ENCODE peak calls at places on chromosomes 7 and 10, in seven cellular contexts. F is H9, B is IMR-90, Q is neuronal stem cell, Z is H1, T is mesendoderm, G is trophoblast cell. L is an unnamed sample.

GRCh38 chr7:135224027-135224426 is 9.6 kb upstream of the STRA8 start:
- DNase-seq in G (no peak), B (no peak), F (no peak), Z (no peak), Q (no peak), T (no peak), L (no peak)

GRCh38 chr10:63627376-63627775 is 106.2 kb downstream of the REEP3 start:
- DNase-seq in G (peak), B (no peak), F (no peak), T (peak), Z (no peak), Q (no peak), L (peak)

GRCh38 chr7:159015081-159015893 is 129.4 kb downstream of the VIPR2 start:
- DNase-seq in F (no peak), B (no peak), G (peak), Z (no peak), T (peak), Q (no peak), L (peak)

GRCh38 chr7:34227525-34227924 is 322.2 kb downstream of the BMPER start:
- DNase-seq in G (no peak), Z (no peak), Q (no peak), F (no peak), B (no peak), T (no peak), L (no peak)

GRCh38 chr10:99364125-99364524 is 35.0 kb downstream of the CNNM1 start:
- DNase-seq in T (no peak), F (no peak), G (no peak), Q (no peak), Z (no peak), B (peak), L (peak)

GRCh38 chr7:98872328-98872924 is 2.6 kb upstream of the TMEM130 start:
- DNase-seq in F (no peak), T (peak), Q (no peak), B (no peak), Z (no peak), G (peak), L (peak)

GRCh38 chr7:151056286-151057037 is 1.2 kb downstream of the CDK5 start:
- DNase-seq in T (peak), B (no peak), G (peak), F (peak), Z (no peak), Q (no peak), L (no peak)

GRCh38 chr7:100854146-100854895 is 1.8 kb downstream of the SLC12A9 start:
- DNase-seq in Q (no peak), T (no peak), F (no peak), B (no peak), Z (no peak), G (peak), L (no peak)

GRCh38 chr10:99329238-99329890 is at the start of gene CNNM1:
- DNase-seq in T (peak), G (peak), Z (peak), B (no peak), F (peak), Q (peak), L (peak)

GRCh38 chr7:51118628-51119027 is 198.0 kb downstream of the COBL start:
- DNase-seq in G (no peak), Q (no peak), F (no peak), T (no peak), B (no peak), Z (no peak), L (no peak)

GRCh38 chr10:52654201-52654600 is 118.4 kb downstream of the MBL2 start:
- DNase-seq in Q (no peak), G (no peak), T (no peak), B (no peak), Z (no peak), F (no peak), L (no peak)

GRCh38 chr7:38330861-38331709 is 57.6 kb upstream of the TARP start:
- DNase-seq in Q (no peak), G (no peak), F (peak), B (no peak), Z (peak), T (peak), L (no peak)

GRCh38 chr10:69428138-69428537 is 11.4 kb upstream of the TACR2 start:
- DNase-seq in T (no peak), F (no peak), Z (no peak), G (no peak), Q (no peak), B (no peak), L (no peak)

GRCh38 chr7:123494193-123494796 is 40.1 kb downstream of the IQUB start:
- DNase-seq in F (no peak), B (peak), G (peak), Q (no peak), T (peak), Z (no peak), L (peak)

GRCh38 chr10:49361178-49361554 is 34.7 kb downstream of the DRGX start:
- DNase-seq in Q (no peak), Z (no peak), B (no peak), F (no peak), G (no peak), T (no peak), L (no peak)

GRCh38 chr7:1460757-1461639 is 1.7 kb upstream of the MICALL2 start:
- DNase-seq in T (peak), B (peak), F (no peak), Q (no peak), Z (no peak), G (peak), L (peak)

GRCh38 chr10:66656499-66656898 is 269.3 kb upstream of the LRRTM3 start:
- DNase-seq in Z (no peak), F (no peak), Q (no peak), G (no peak), T (no peak), B (no peak), L (no peak)

GRCh38 chr10:111211756-111212155 is 134.9 kb downstream of the ADRA2A start:
- DNase-seq in Q (no peak), G (peak), B (peak), T (peak), Z (no peak), F (no peak), L (peak)

GRCh38 chr10:69449841-69450240 is 1.4 kb upstream of the TSPAN15 start:
- DNase-seq in G (peak), B (peak), F (peak), Q (peak), Z (peak), T (peak), L (peak)

GRCh38 chr10:122664501-122664900 is 35.1 kb downstream of the C10orf120 start:
- DNase-seq in Q (no peak), Z (no peak), T (no peak), G (no peak), B (no peak), F (no peak), L (no peak)

GRCh38 chr10:76973515-76974289 is 663.9 kb downstream of the KCNMA1 start:
- DNase-seq in Q (no peak), T (no peak), Z (no peak), G (no peak), F (no peak), B (peak), L (peak)

GRCh38 chr10:58435297-58435696 is 50.1 kb downstream of the TFAM start:
- DNase-seq in F (peak), T (peak), Z (no peak), G (peak), B (peak), Q (no peak), L (peak)

GRCh38 chr7:158284121-158284520 is 303.5 kb downstream of the PTPRN2 start:
- DNase-seq in Q (no peak), Z (peak), B (no peak), T (no peak), G (no peak), F (peak), L (no peak)

GRCh38 chr10:116044722-116045374 is 228.2 kb downstream of the GFRA1 start:
- DNase-seq in F (no peak), T (no peak), B (no peak), Z (no peak), Q (no peak), G (no peak), L (peak)

GRCh38 chr7:157795631-157796030 is 458.8 kb downstream of the DNAJB6 start:
- DNase-seq in Q (no peak), B (no peak), Z (no peak), T (no peak), G (no peak), F (peak), L (no peak)

GRCh38 chr7:56290548-56290947 is 174.3 kb upstream of the NUPR2 start:
- DNase-seq in G (peak), F (no peak), Q (no peak), Z (no peak), T (no peak), B (no peak), L (no peak)

GRCh38 chr7:55185941-55186609 is 167.3 kb downstream of the EGFR start:
- DNase-seq in Z (peak), T (peak), F (no peak), Q (no peak), G (peak), B (peak), L (peak)

GRCh38 chr10:69663548-69663947 is 33.5 kb downstream of the FAM241B start:
- DNase-seq in T (peak), G (no peak), Q (no peak), Z (peak), B (no peak), F (peak), L (no peak)

GRCh38 chr10:102418612-102419560 is at the start of gene PSD:
- DNase-seq in F (peak), B (no peak), Z (peak), T (peak), Q (no peak), G (no peak), L (no peak)

GRCh38 chr10:53765311-53765710 is 992.7 kb upstream of the MBL2 start:
- DNase-seq in F (no peak), Z (no peak), G (no peak), Q (no peak), B (no peak), T (no peak), L (peak)

GRCh38 chr7:29871787-29872398 is 65.6 kb downstream of the WIPF3 start:
- DNase-seq in G (peak), Q (no peak), Z (no peak), B (peak), T (no peak), F (no peak), L (peak)

GRCh38 chr7:104415700-104416099 is 87.3 kb downstream of the LHFPL3 start:
- DNase-seq in F (no peak), Q (no peak), B (no peak), Z (no peak), T (peak), G (no peak), L (no peak)

GRCh38 chr7:2526659-2527504 is 7.3 kb downstream of the LFNG start:
- DNase-seq in G (no peak), Q (no peak), B (no peak), Z (no peak), F (no peak), T (no peak), L (no peak)

GRCh38 chr7:149188637-149189259 is 6.6 kb upstream of the ZNF282 start:
- DNase-seq in T (no peak), Z (no peak), Q (no peak), B (no peak), G (peak), F (no peak), L (no peak)

GRCh38 chr10:72691470-72692056 is 380 bp upstream of the MCU start:
- DNase-seq in Q (peak), G (no peak), Z (no peak), T (peak), F (peak), B (peak), L (peak)

GRCh38 chr10:129896231-129897150 is 67.6 kb downstream of the EBF3 start:
- DNase-seq in Z (no peak), Q (peak), T (peak), B (no peak), F (peak), G (no peak), L (no peak)

GRCh38 chr7:102236102-102236501 is 50.6 kb upstream of the SH2B2 start:
- DNase-seq in G (no peak), Z (no peak), Q (no peak), T (no peak), B (no peak), F (no peak), L (no peak)

DNA sequence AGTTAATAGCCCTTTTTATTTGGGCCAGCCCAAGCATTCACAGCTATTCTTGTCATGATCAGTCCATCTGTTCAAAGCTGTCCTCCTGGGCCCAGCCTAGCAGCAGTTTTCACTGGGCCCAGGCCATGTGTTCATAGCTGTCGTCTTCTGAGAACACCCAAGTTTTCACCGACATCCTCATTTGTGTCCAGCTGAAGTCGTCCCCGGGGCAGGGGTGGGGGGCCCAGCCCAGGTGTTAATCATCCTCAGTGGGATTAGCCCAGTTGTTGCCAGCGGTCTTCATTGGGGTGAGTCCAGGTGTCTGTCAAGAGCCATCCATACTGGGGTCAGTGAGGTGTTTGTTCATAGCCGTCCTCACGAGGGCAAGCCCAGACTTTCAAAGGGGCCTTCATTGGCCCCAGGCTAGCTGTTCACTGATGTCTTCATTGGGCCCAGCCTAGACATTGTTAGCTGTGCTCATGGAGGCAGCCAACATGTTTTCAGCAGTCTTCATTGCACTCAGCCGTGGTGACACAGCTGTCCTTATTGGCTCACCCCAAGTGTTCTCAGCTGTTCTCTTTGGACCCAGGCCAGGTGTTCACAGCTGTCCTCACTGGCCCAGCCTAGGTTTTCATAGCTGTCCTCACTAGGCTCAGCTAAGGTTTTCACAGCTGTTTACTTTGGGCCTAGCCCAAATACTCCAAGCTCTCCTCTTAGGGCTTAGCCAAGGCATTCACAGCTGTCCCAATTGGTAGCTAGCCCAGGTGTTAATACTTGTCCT is 10.0 kb downstream of the FRG2B start:
- DNase-seq in F (no peak), G (no peak), Z (no peak), T (no peak), Q (no peak), B (no peak), L (no peak)
- H2AK5ac ChIP-seq in F (no peak), G (no peak), Z (no peak), T (no peak), Q (no peak), B (no peak), L (no peak)

DNA sequence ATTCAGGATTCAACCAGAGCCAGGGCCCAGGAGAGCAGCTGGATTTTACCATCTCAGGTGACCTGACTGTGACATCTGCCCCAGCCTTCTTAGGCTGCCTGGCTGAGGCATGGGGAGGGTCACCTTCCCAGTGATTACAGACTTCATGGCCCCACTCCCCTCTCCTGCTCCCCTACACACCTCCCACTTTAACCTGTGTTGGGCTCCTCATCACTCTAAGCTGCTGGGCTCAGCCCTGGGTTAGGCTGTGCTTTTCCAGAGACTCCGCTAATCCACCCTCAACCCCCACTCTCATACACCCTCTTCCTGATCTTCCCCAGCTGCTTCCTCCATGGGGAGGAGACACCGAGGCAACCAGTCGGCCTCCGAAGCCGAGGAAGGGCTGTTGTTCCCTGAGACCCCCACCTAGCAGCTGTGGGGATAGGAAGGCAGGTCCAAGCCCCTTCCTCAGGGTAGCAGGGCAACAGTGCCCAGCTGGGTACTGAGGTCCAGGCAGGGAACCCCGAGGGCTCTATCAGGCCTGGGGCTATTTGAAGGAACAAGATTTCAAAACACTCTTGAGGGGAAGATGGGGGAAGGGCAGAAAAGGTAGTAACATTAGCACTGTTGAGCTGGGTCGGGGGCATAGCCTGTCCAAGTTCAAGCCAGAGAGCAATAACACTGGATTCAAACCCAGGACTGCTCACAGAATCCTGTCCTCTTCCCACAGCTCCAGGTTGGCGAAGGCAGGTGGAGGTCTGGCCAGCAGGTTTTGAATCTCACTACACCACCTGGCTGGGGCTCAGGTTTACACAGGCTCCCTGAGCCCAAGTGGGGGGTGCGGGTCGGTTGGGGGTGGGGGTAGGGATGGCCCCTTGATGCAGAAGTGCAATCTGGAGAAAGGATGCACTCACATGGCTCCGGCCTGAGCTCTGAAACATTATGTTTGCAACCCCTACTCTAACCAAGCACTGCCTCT is 1.8 kb downstream of the IMPDH1 start:
- DNase-seq in T (peak), B (no peak), G (no peak), Z (no peak), Q (no peak), F (no peak), L (no peak)
- H2AK5ac ChIP-seq in T (no peak), B (no peak), G (no peak), Z (no peak), Q (peak), F (no peak), L (no peak)

GRCh38 chr7:109835577-109835976 is 1255.3 kb upstream of the LRRN3 start:
- DNase-seq in G (no peak), T (peak), Z (no peak), Q (no peak), F (no peak), B (no peak), L (no peak)
- H2AK5ac ChIP-seq in G (no peak), T (no peak), Z (no peak), Q (no peak), F (no peak), B (no peak), L (no peak)

DNA sequence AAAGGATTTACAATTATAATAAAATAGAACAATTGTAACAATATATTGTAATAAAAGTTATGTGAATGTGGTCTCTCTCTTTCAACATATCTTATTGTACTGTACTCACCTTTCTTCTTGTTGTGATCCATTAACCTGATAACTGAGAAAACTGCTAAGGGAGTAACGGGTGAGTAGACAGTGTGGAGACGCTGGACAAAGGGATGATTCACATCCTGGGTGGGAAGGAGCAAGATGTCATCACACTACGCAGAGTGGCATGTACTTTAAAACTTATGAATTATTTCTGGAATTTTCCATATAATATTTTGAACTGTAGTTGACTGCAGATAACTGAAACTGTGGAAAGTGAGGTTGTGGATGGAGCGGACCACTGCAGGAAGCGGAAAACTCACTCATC is 91.2 kb upstream of the PLPP4 start:
- DNase-seq in Z (no peak), T (no peak), F (no peak), Q (no peak), G (no peak), B (no peak), L (no peak)
- H2AK5ac ChIP-seq in Z (no peak), T (no peak), F (no peak), Q (no peak), G (no peak), B (no peak), L (no peak)

DNA sequence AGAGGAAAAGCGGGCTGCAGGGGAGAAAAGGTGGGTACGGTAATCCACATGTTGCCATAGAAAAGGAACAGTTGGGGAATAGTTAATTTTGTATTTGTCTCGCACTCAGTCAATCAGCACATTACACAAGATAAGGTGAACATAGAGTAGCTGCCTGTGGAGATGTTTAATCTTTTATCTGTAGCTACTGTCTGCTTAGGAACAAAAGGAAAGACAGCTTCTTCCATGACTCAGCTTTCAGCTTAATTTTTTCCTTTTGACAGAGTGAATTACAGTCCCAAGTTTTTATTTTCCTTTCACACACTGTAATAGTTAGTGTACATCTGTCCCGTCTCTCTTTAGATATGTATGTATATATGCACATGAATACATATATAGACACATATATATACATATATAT is 39.3 kb upstream of the PODXL start:
- DNase-seq in B (no peak), T (peak), Q (no peak), G (no peak), Z (no peak), F (no peak), L (no peak)
- H2AK5ac ChIP-seq in B (no peak), T (no peak), Q (no peak), G (no peak), Z (no peak), F (no peak), L (no peak)

DNA sequence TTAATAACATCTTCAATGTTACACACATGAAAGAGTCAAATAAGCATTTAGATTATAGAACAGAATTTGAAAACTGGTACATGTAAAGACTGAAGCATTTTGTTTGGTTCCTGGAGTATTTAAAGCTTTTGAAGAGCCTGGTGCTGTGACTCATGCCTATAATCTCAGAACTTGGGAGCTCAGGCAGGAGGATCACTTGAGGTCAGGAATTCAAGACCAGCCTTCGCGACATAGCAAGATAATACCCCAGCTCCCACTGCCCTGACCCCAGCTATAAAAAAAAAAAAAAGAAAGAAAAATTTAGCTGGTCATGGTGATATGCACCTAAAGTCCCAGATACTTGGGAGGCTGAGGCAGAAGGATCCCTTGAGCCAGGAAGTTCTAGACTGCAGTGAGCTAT is 87.8 kb downstream of the HDAC9 start:
- DNase-seq in F (no peak), T (peak), G (peak), Q (no peak), B (peak), Z (no peak), L (peak)
- H2AK5ac ChIP-seq in F (no peak), T (no peak), G (no peak), Q (no peak), B (no peak), Z (no peak), L (no peak)

DNA sequence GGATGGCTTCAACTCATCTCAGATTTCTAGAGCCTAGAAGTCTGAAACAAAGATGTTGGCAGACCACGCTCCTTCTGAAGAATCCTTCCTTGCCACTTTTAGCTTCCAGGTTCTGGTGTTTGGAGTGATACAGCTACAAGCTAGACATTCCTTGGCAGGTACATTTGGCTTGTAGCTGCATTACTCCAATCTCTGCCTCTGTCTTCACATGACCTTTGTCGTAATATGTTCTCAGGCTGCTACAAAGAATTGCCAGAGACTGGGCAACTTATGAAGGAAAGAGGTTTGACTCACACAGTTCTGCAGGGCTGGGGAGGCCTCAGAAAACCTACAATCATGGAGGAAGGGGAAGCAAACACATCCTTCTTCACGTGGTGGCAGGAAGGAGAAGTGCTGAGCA is 146.4 kb downstream of the GALNT17 start:
- DNase-seq in F (no peak), Q (no peak), Z (no peak), G (no peak), B (no peak), T (no peak), L (no peak)
- H2AK5ac ChIP-seq in F (no peak), Q (no peak), Z (no peak), G (no peak), B (no peak), T (no peak), L (no peak)

L was measured in mesenchymal stem cell.